ENCODE peak calls at places on chromosome 13, in four cellular contexts. Q is fibroblast of lung; J is MM.1S; U is CD8-positive, alpha-beta T cell. H is an unnamed sample.

GRCh38 chr13:23654111-23655110 is 84.2 kb downstream of the TNFRSF19 start:
- DNase-seq in Q (peak; percentile 60), J (no peak), U (no peak), H (no peak)

GRCh38 chr13:89852570-89852969 is 1494.9 kb upstream of the MIR17HG start:
- DNase-seq in Q (no peak), J (no peak), U (no peak), H (no peak)

GRCh38 chr13:43126420-43126819 is 103.0 kb downstream of the DNAJC15 start:
- DNase-seq in Q (no peak), J (no peak), U (no peak), H (no peak)

GRCh38 chr13:100854091-100854490 is 179.5 kb upstream of the TMTC4 start:
- DNase-seq in Q (no peak), J (no peak), U (no peak), H (no peak)

GRCh38 chr13:39952244-39953233 is 297.1 kb downstream of the COG6 start:
- DNase-seq in Q (peak; percentile 20), J (no peak), U (no peak), H (no peak)

GRCh38 chr13:101453784-101454201 is 1.3 kb downstream of the ITGBL1 start:
- DNase-seq in Q (no peak), J (peak; percentile 71), U (no peak), H (peak; percentile 15)

GRCh38 chr13:68708336-68708908 is 1399.2 kb upstream of the ATXN8OS start:
- DNase-seq in Q (no peak), J (no peak), U (no peak), H (no peak)

GRCh38 chr13:74135306-74136088 is 1.3 kb upstream of the KLF12 start:
- DNase-seq in Q (peak; percentile 66), J (peak; percentile 74), U (peak; percentile 55), H (peak; percentile 83)

GRCh38 chr13:31670831-31671617 is 68.3 kb upstream of the RXFP2 start:
- DNase-seq in Q (peak; percentile 28), J (no peak), U (no peak), H (no peak)
- H3K36me3 ChIP-seq in Q (no peaks in the 10 kb centered on the region), J (no peaks in the 10 kb centered on the region), U (no peaks in the 10 kb centered on the region), H (no peaks in the 10 kb centered on the region)

GRCh38 chr13:61950828-61951227 is 535.2 kb upstream of the PCDH20 start:
- DNase-seq in Q (no peak), J (no peak), U (no peak), H (no peak)

GRCh38 chr13:61954092-61954491 is 538.4 kb upstream of the PCDH20 start:
- DNase-seq in Q (peak; percentile 61), J (no peak), U (no peak), H (no peak)
- TF ChIP-seq CTCF in Q (peak; percentile 43), J (peak; percentile 13), U (no peak), H (no peak)

GRCh38 chr13:48977973-48978372 is 2.3 kb downstream of the FNDC3A start:
- DNase-seq in Q (no peak), J (no peak), U (no peak), H (no peak)
- H3K4me3 ChIP-seq in Q (peak overlapping the region; percentile 87), J (peak overlapping the region; percentile 74), U (no peak overlapping the region), H (peak overlapping the region; percentile 95)

GRCh38 chr13:97308735-97309429 is 86.7 kb downstream of the MBNL2 start:
- DNase-seq in Q (no peak), J (no peak), U (no peak), H (no peak)
- H3K36me3 ChIP-seq in Q (no peaks in the 10 kb centered on the region), J (no peaks in the 10 kb centered on the region), U (no peaks in the 10 kb centered on the region), H (no peaks in the 10 kb centered on the region)

GRCh38 chr13:35992964-35993363 is 138.2 kb downstream of the DCLK1 start:
- DNase-seq in Q (no peak), J (no peak), U (no peak), H (no peak)
- TF ChIP-seq CTCF in Q (no peak), J (no peak), U (no peak), H (no peak)

DNA sequence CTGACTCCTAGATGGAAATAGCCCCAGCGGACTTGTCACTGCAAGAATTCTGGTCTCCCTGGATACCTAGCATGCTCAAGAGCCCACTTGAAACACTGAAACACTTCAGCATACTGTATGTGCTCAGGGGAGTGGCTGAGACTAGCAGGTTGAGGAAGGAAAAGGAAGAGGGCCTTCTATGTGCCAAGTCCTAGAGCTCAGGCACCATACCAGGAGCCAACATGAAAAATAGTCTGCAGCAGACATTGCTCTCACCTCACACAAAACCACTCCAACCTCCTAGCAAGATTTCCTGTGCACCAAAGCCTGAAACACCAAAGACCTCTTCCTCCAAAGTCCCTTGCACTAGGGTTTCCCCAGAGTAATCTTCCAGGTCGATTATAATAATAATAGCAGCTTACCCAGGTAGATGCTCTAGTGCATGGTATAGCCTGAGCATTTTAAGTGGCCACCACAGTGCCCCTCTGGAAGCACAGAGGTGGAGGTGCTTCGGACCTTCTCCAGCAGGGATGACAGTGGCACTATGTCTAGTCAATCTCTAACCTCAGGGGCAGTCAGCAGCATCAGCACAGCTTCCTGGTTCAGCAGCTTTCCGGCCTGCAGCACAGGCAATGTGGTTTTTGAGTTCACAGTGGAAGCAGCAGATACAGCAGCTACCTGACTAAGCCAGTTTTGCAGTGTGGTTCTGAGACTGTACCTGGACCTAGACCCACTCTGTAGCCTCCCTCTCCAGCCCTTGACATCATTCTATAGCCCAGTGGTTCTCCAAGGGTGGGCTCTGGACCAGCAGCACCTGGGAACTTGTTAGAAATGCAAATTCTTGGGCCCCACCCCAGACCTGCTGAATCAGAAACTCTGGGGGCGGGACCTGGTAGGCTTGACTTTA is 45.6 kb upstream of the UBE2L5 start:
- DNase-seq in Q (no peak), J (peak; percentile 76), U (peak; percentile 77), H (peak; percentile 68)
- H3K4me3 ChIP-seq in Q (no peak overlapping the region), J (peak overlapping the region; percentile 60), U (peak overlapping the region; percentile 23), H (peak overlapping the region; percentile 54)

GRCh38 chr13:110635405-110636002 is 20.2 kb downstream of the NAXD start:
- DNase-seq in Q (no peak), J (no peak), U (no peak), H (no peak)
- H3K36me3 ChIP-seq in Q (peaks cover 40% of the 10 kb centered on the region), J (no peaks in the 10 kb centered on the region), U (peaks cover 56% of the 10 kb centered on the region), H (peaks cover 34% of the 10 kb centered on the region)

DNA sequence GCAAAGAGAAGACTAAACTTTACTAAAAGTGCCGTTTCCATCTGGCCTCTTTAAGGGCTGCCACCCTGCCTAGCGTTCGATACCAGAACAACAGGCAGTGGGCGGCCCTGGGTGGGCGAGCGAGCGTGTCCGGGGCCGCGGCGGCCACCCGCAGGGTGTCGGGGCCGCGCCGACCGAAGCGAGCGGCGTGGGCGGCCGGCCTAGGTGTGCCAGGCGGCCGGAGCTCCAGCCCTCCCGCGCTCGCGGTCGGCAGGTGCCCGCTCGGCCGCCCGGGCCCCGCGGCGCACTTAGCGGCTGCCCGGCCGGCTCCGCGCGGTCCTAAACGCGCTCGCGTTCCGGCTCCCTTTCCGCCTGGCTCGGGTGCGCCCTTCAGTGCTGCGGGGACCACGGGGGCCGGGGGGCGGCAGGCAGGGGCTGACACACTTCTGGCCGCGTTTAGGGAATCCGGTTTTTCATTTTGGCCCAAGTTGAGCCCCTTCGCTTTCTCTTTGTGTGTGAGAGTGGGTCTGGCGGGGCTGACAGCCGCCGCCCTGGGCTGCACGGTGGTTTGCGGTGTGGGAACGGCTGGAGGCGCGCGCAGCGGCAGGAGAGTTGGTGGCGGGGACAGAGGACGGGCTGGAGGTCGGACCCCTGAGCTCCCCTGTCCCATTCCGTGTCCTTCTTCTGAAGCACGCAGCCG is 2.9 kb downstream of the FGF9 start:
- DNase-seq in Q (peak; percentile 31), J (peak; percentile 55), U (peak; percentile 37), H (peak; percentile 57)
- TF ChIP-seq CTCF in Q (no peak), J (peak; percentile 9), U (peak; percentile 21), H (peak; percentile 20)

GRCh38 chr13:113828282-113828825 is 35.5 kb downstream of the GAS6 start:
- DNase-seq in Q (no peak), J (no peak), U (no peak), H (no peak)

GRCh38 chr13:113822956-113823744 is 40.7 kb downstream of the GAS6 start:
- DNase-seq in Q (no peak), J (no peak), U (no peak), H (no peak)

GRCh38 chr13:113823771-113824170 is 40.1 kb downstream of the GAS6 start:
- DNase-seq in Q (no peak), J (no peak), U (no peak), H (no peak)

GRCh38 chr13:113827021-113827420 is 36.9 kb downstream of the GAS6 start:
- DNase-seq in Q (no peak), J (no peak), U (no peak), H (no peak)

DNA sequence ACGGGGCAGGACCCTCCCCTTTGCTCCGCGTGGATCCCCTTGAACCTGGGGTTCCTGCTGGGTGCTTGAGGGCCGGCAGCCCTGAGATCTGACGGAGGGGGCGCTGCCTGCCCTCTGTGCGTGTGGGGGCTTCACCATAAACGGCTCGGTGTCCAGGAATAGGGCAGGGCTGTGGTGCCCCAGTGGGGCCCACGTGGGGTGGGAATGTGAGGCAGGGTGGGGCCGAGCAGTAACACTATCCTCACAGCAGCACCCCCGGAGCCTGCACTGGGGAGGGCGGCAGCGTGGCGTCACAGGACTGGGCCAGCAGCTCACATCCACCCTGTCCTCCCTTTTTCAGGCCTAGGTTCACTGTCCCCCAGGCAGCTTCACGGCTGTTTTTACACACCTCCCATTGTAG is 38.0 kb downstream of the GAS6 start:
- DNase-seq in Q (no peak), J (no peak), U (no peak), H (no peak)
- H3K4me3 ChIP-seq in Q (no peak overlapping the region), J (no peak overlapping the region), U (no peak overlapping the region), H (no peak overlapping the region)

GRCh38 chr13:32334676-32335075 is 19.4 kb downstream of the BRCA2 start:
- DNase-seq in Q (peak; percentile 16), J (no peak), U (no peak), H (no peak)
- H3K36me3 ChIP-seq in Q (peaks cover 2% of the 10 kb centered on the region), J (no peaks in the 10 kb centered on the region), U (no peaks in the 10 kb centered on the region), H (peaks cover 5% of the 10 kb centered on the region)

H was measured in GM06990.